ENCODE peak calls at places on chromosomes 13 and 19, in four cellular contexts. V, D, K and S are unnamed samples.

GRCh38 chr19:54558339-54558738 is 15.3 kb upstream of the LILRA2 start:
- DNase-seq in D (no peak), V (no peak), K (no peak), S (no peak)

GRCh38 chr13:42170029-42170428 is 101.9 kb upstream of the AKAP11 start:
- DNase-seq in V (no peak), K (no peak), D (no peak), S (no peak)

GRCh38 chr19:42175952-42176648 is 41.4 kb downstream of the DEDD2 start:
- DNase-seq in K (peak; percentile 17), V (no peak), D (no peak), S (no peak)

GRCh38 chr13:93172109-93172508 is 54.5 kb upstream of the GPC6 start:
- DNase-seq in D (no peak), V (no peak), K (no peak), S (no peak)

GRCh38 chr19:55406869-55407624 is 541 bp downstream of the UBE2S start:
- DNase-seq in K (no peak), D (no peak), V (peak; percentile 51), S (peak; percentile 58)

GRCh38 chr19:4713384-4713951 is 10.2 kb downstream of the DPP9 start:
- DNase-seq in V (peak; percentile 93), K (peak; percentile 97), D (no peak), S (peak; percentile 87)

GRCh38 chr19:17680235-17680722 is 7.9 kb downstream of the UNC13A start:
- DNase-seq in V (peak; percentile 26), D (peak; percentile 27), K (peak; percentile 62), S (peak; percentile 84)

GRCh38 chr19:46764817-46765291 is 18.6 kb upstream of the STRN4 start:
- DNase-seq in V (peak; percentile 82), D (no peak), K (no peak), S (peak; percentile 77)

GRCh38 chr13:98393873-98394272 is 183.0 kb downstream of the STK24 start:
- DNase-seq in D (no peak), K (no peak), V (no peak), S (no peak)

GRCh38 chr13:85277753-85278152 is 521.5 kb downstream of the SLITRK6 start:
- DNase-seq in V (no peak), K (peak; percentile 21), D (no peak), S (no peak)

GRCh38 chr19:35704218-35704617 is at the start of gene ZBTB32:
- DNase-seq in K (peak; percentile 61), D (no peak), V (peak; percentile 30), S (peak; percentile 55)

GRCh38 chr19:14502334-14503092 is 6.6 kb upstream of the GIPC1 start:
- DNase-seq in D (no peak), K (no peak), V (no peak), S (no peak)

GRCh38 chr13:52738719-52739467 is 727 bp downstream of the CNMD start:
- DNase-seq in V (no peak), K (no peak), D (no peak), S (no peak)

GRCh38 chr19:1492474-1493006 is 1.6 kb downstream of the REEP6 start:
- DNase-seq in K (no peak), V (no peak), D (no peak), S (peak; percentile 78)
- H3K4me3 ChIP-seq in K (no peak overlapping the region), V (no peak overlapping the region), D (no peak overlapping the region), S (no peak overlapping the region)

GRCh38 chr19:5782322-5782721 is 2.2 kb downstream of the PRR22 start:
- DNase-seq in D (no peak), K (no peak), V (no peak), S (no peak)

GRCh38 chr19:5786593-5787551 is 2.3 kb upstream of the PRR22 start:
- DNase-seq in D (no peak), K (no peak), V (no peak), S (no peak)

GRCh38 chr19:5785423-5785822 is 877 bp upstream of the PRR22 start:
- DNase-seq in K (no peak), D (no peak), V (no peak), S (no peak)

GRCh38 chr19:5784581-5785147 is at the start of gene PRR22:
- DNase-seq in K (no peak), V (no peak), D (no peak), S (no peak)

GRCh38 chr19:5782945-5783919 is 1.3 kb downstream of the PRR22 start:
- DNase-seq in K (no peak), V (no peak), D (no peak), S (no peak)
- TF ChIP-seq POLR2A in K (no peak), V (no peak), D (peak; percentile 52), S (no peak)

DNA sequence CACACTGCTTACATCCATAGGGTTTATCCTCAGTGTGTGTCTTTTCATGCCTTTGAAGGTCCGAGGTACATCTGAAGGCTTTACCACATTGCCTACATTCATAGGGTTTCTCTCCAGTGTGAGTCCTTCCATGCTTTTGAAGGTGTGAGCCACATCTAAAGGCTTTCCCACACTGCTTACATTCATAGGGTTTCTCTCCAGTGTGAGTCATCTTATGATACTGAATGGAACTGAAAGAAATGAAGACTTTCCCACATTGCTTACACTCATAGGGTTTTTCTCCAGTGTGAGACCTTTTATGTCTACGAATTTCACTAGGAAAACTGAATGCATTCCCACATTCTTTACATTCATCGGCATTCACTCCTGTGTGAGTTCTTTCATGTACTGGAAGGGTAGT is 7.1 kb downstream of the ZNF20 start:
- DNase-seq in V (no peak), K (no peak), D (no peak), S (no peak)
- H3K4me3 ChIP-seq in V (no peak overlapping the region), K (no peak overlapping the region), D (no peak overlapping the region), S (no peak overlapping the region)

DNA sequence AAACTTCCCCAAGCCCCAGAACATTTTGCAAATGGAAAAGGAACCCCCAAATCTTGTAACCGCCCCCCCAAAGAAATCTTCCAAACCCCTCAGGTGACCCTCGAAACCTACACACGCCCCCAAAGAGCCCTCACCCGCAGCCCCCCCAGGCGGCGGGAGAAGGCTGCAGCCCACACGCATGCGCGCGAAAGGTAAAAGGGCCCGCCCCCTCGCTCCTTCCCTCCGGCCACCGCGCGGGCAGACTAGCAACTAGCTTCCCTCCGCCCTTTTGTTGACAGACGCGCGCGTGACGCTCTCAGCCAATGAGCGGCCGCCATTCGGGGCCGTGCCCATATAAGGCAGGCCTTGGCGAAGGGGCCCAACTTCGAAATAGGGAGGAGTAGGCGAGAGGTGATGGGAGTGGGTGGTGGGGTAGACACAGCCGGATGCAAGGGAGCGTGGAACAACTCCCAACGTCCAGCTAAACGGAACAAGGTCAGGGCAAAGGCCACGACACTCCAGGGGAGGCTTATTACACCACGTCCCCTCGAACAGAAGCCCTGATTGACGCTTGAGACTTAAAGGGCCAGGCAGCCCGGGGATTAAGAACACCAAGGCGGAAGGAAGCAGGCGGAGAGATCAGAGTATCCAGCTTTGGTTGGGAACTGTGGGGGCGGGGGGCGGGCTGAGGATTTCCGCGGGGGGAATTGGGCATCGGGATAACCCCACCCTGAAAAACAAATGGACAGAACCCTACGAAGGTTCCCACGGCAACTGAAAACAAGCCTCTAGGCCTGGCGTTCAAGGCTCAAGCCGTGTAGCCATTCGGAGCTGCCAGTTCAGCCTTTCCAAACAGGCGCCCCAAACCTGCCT is 13.3 kb downstream of the FBXO46 start:
- DNase-seq in K (peak; percentile 97), D (peak; percentile 99), V (peak; percentile 99), S (peak; percentile 98)
- TF ChIP-seq POLR2A in K (peak; percentile 81), D (peak; percentile 70), V (peak; percentile 67), S (peak; percentile 74)

GRCh38 chr13:30303269-30303668 is 4.1 kb downstream of the KATNAL1 start:
- DNase-seq in V (no peak), D (no peak), K (no peak), S (no peak)
- H3K4me3 ChIP-seq in V (no peak overlapping the region), D (no peak overlapping the region), K (no peak overlapping the region), S (no peak overlapping the region)

GRCh38 chr19:19138110-19138981 is at the start of gene TMEM161A:
- DNase-seq in V (peak; percentile 98), K (peak; percentile 99), D (peak; percentile 98), S (peak; percentile 99)
- TF ChIP-seq POLR2A in V (peak; percentile 60), K (peak; percentile 57), D (peak; percentile 90), S (peak; percentile 33)

GRCh38 chr19:13038306-13039210 is 43.3 kb downstream of the NFIX start:
- DNase-seq in V (no peak), K (no peak), D (no peak), S (no peak)

GRCh38 chr19:13042443-13043130 is 47.3 kb downstream of the NFIX start:
- DNase-seq in V (no peak), K (peak; percentile 59), D (no peak), S (no peak)

GRCh38 chr19:13039211-13039789 is 44.0 kb downstream of the NFIX start:
- DNase-seq in D (no peak), K (no peak), V (no peak), S (no peak)

GRCh38 chr19:13040232-13040915 is 45.1 kb downstream of the NFIX start:
- DNase-seq in K (no peak), D (no peak), V (no peak), S (no peak)

GRCh38 chr19:13040916-13041292 is 45.6 kb downstream of the NFIX start:
- DNase-seq in D (no peak), V (no peak), K (no peak), S (no peak)
- H3K4me3 ChIP-seq in D (no peak overlapping the region), V (no peak overlapping the region), K (no peak overlapping the region), S (no peak overlapping the region)

DNA sequence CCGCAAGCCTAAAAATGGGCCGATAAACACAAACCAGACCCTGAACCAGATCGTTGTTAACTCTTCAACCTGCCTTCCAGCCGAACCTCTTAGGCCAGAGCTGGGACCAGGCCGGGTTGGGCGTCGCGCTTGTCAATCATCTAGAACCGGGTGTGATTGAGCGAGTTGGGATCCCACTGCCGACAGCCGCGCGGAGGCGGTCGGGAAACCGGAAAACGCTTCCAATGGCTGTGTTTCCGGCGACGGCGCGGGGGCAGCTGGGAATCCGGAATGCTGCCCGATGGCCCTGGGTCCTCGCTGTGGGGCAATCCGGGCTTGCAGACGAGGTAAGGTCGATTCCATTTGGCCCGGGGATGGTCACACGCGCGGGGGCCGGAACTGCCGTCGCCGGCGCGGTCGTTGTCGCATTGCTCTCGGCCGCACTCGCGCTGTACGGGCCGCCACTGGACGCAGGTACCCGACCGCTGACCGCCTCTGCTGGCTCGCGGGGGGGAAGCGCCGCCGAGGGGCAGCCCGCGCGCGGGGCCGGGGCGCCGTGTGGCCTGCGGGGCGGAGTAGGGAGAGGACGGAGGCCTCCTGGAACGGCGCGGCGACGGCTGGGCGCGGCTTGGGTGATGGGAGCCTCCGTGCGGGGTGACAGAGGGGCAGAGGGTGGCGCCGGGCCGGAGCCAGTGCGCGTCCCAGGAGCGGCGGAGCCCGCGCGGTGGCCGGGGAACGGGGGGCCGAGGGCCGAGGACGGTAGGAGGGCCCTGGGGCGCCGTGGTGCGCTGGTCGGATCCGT is at the start of gene NAXD:
- DNase-seq in K (peak; percentile 93), D (peak; percentile 62), V (peak; percentile 94), S (peak; percentile 92)
- TF ChIP-seq POLR2A in K (peak; percentile 52), D (peak; percentile 83), V (peak; percentile 72), S (peak; percentile 87)